ENCODE peak calls at places on chromosomes 2 and 18, in five cellular contexts. V, C, K, E and Z are unnamed samples.
A peak's percentile ranks its signal among the peaks of the same experiment; 100 is the strongest.

GRCh38 chr18:11695736-11696135 is 6.7 kb downstream of the GNAL start:
- DNase-seq in V (no peak), C (no peak), E (no peak), K (no peak), Z (no peak)

GRCh38 chr2:222796413-222797103 is 64.3 kb upstream of the ACSL3 start:
- DNase-seq in E (no peak), V (no peak), K (no peak), C (no peak), Z (no peak)

GRCh38 chr2:75360945-75361344 is 161.6 kb upstream of the TACR1 start:
- DNase-seq in C (no peak), K (no peak), E (no peak), V (no peak), Z (no peak)

GRCh38 chr2:103289101-103289725 is 527.4 kb downstream of the TMEM182 start:
- DNase-seq in V (no peak), E (no peak), K (peak; percentile 20), C (no peak), Z (peak; percentile 20)

GRCh38 chr2:167510071-167510759 is 621.9 kb downstream of the XIRP2 start:
- DNase-seq in E (no peak), V (no peak), K (no peak), C (no peak), Z (no peak)

GRCh38 chr2:239263937-239264837 is 136.6 kb downstream of the HDAC4 start:
- DNase-seq in V (no peak), C (peak; percentile 69), E (peak; percentile 31), K (no peak), Z (no peak)

GRCh38 chr18:23337599-23338444 is 115.3 kb upstream of the RIOK3 start:
- DNase-seq in V (no peak), K (peak; percentile 46), C (no peak), E (no peak), Z (no peak)

GRCh38 chr18:650428-650858 is 7.0 kb upstream of the TYMS start:
- DNase-seq in C (no peak), E (no peak), K (no peak), V (no peak), Z (no peak)

GRCh38 chr2:195150819-195151218 is 506.2 kb upstream of the SLC39A10 start:
- DNase-seq in V (no peak), C (no peak), E (no peak), K (no peak), Z (no peak)

GRCh38 chr2:104844813-104845551 is 8.9 kb upstream of the POU3F3 start:
- DNase-seq in E (no peak), K (no peak), C (no peak), V (peak; percentile 88), Z (peak; percentile 80)

GRCh38 chr2:73832905-73833304 is 4.1 kb downstream of the STAMBP start:
- DNase-seq in V (no peak), K (no peak), C (no peak), E (no peak), Z (no peak)